ENCODE peak calls at places on chromosomes 4 and X, in eight cellular contexts. N, O, V, X, P, L, R and A are unnamed samples.

GRCh38 chrX:87578978-87579377 is 61.4 kb downstream of the KLHL4 start:
- DNase-seq in R (no peak), O (peak; percentile 24), V (no peak), N (no peak), P (no peak), X (peak; percentile 20), L (no peak), A (no peak)

GRCh38 chr4:159048166-159048886 is 54.6 kb upstream of the RAPGEF2 start:
- DNase-seq in L (peak; percentile 77), P (no peak), X (peak; percentile 89), N (peak; percentile 33), R (peak; percentile 56), O (peak; percentile 57), V (peak; percentile 86), A (peak; percentile 61)

GRCh38 chrX:120629667-120630537 is at the start of gene C1GALT1C1:
- DNase-seq in P (peak; percentile 97), R (peak; percentile 92), O (peak; percentile 96), X (peak; percentile 93), N (peak; percentile 92), L (peak; percentile 91), V (peak; percentile 88), A (peak; percentile 79)

GRCh38 chr4:128819082-128819742 is 9.7 kb downstream of the JADE1 start:
- DNase-seq in X (no peak), N (no peak), P (no peak), L (no peak), V (no peak), R (no peak), O (no peak), A (no peak)

GRCh38 chr4:84849051-84849640 is 117.3 kb downstream of the WDFY3 start:
- DNase-seq in O (no peak), L (no peak), R (no peak), N (no peak), P (no peak), X (no peak), V (no peak), A (no peak)

GRCh38 chr4:133493776-133494175 is 344.7 kb downstream of the PCDH10 start:
- DNase-seq in X (no peak), R (no peak), P (no peak), O (no peak), V (no peak), N (no peak), L (no peak), A (no peak)

GRCh38 chr4:20883677-20884076 is 183.4 kb downstream of the PACRGL start:
- DNase-seq in X (no peak), O (no peak), V (no peak), P (no peak), N (no peak), L (no peak), R (no peak), A (no peak)

GRCh38 chr4:119932277-119932676 is 134.4 kb downstream of the MAD2L1 start:
- DNase-seq in N (no peak), P (no peak), V (no peak), O (no peak), R (no peak), L (no peak), X (no peak), A (no peak)

GRCh38 chrX:79167437-79167836 is 22.9 kb downstream of the GPR174 start:
- DNase-seq in V (no peak), N (no peak), O (no peak), X (no peak), R (no peak), L (no peak), P (no peak), A (no peak)

GRCh38 chr4:20217521-20217920 is 34.2 kb upstream of the SLIT2 start:
- DNase-seq in O (no peak), N (no peak), X (no peak), V (no peak), P (no peak), R (no peak), L (no peak), A (no peak)

GRCh38 chrX:51144828-51145442 is 187.7 kb upstream of the NUDT10 start:
- DNase-seq in L (no peak), V (peak; percentile 25), R (no peak), O (peak; percentile 76), N (peak; percentile 71), X (peak; percentile 13), P (no peak), A (peak; percentile 5)

GRCh38 chr4:72301759-72302158 is 267.3 kb downstream of the ADAMTS3 start:
- DNase-seq in X (no peak), P (no peak), O (no peak), L (no peak), N (no peak), R (no peak), V (no peak), A (no peak)

GRCh38 chr4:72300126-72300525 is 268.3 kb downstream of the NPFFR2 start:
- DNase-seq in O (no peak), V (no peak), R (no peak), L (no peak), N (no peak), X (no peak), P (no peak), A (no peak)

GRCh38 chr4:72290737-72291136 is 258.9 kb downstream of the NPFFR2 start:
- DNase-seq in N (no peak), X (no peak), R (no peak), V (no peak), P (no peak), L (no peak), O (no peak), A (no peak)

GRCh38 chr4:72295966-72296557 is 264.3 kb downstream of the NPFFR2 start:
- DNase-seq in L (no peak), P (no peak), O (peak; percentile 75), N (peak; percentile 82), V (peak; percentile 25), X (peak; percentile 56), R (no peak), A (peak; percentile 31)
- TF ChIP-seq CTCF in L (no peak), P (no peak), O (peak; percentile 75), N (peak; percentile 65), V (peak; percentile 58), X (peak; percentile 34), R (peak; percentile 67), A (peak; percentile 77)

DNA sequence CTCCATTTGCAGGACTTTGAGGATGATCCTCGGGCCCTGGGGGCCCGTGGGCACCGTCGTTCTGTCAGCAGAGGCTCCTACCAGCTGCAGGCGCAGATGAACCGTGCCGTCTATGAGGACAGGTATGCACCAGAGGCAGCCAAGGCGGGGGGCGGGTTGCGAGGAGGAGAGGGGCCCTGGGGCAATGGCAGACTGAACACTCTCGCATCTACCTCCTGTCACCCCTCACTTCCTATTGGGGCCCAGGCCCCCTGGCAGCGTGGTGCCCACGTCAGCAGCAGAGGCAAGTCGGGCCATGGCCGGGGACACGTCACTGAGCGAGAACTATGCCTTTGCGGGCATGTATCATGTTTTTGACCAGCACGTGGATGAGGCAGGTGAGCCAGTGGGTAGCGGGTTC is 2.0 kb downstream of the WDR13 start:
- DNase-seq in V (no peak), L (no peak), O (no peak), P (peak; percentile 78), R (no peak), N (no peak), X (no peak), A (no peak)
- H3K27ac ChIP-seq in V (no peak overlapping the region), L (no peak overlapping the region), O (no peak overlapping the region), P (no peak overlapping the region), R (no peak overlapping the region), N (no peak overlapping the region), X (no peak overlapping the region), A (no peak overlapping the region)

GRCh38 chr4:9927317-9928007 is 93.8 kb downstream of the SLC2A9 start:
- DNase-seq in P (no peak), V (no peak), X (no peak), L (no peak), O (no peak), R (no peak), N (no peak), A (no peak)
- TF ChIP-seq CTCF in P (no peak), V (no peak), X (no peak), L (no peak), O (no peak), R (no peak), N (no peak), A (no peak)

DNA sequence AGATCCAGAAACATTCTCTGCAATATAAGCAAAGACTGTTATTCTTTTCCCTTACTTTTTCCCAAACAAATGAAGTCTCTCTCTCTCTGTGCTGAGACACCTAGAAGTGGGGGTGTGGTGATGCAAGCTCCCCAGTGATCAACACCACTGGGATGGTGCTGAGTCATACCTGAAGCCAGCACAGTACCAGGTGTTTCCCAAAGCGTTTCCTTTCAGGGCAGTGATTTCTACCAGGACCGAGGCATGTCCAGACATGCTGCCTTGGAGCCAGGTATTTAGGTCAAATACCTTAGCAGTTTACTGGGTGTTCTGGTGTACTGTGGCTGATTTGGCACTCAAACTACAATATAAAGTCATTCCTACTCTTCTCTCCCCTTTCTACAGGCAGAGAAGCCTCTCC is 726.5 kb downstream of the FAM133A start:
- DNase-seq in X (no peak), R (no peak), N (no peak), P (no peak), V (no peak), L (peak; percentile 27), O (no peak), A (peak; percentile 71)
- H3K27ac ChIP-seq in X (no peak overlapping the region), R (no peak overlapping the region), N (no peak overlapping the region), P (no peak overlapping the region), V (no peak overlapping the region), L (no peak overlapping the region), O (no peak overlapping the region), A (peak overlapping the region; percentile 73)

GRCh38 chrX:148942754-148943153 is 442.3 kb downstream of the AFF2 start:
- DNase-seq in P (no peak), N (no peak), O (no peak), L (no peak), X (no peak), V (no peak), R (no peak), A (no peak)

GRCh38 chrX:148947399-148948025 is 447.1 kb downstream of the AFF2 start:
- DNase-seq in L (no peak), O (no peak), P (no peak), X (no peak), N (no peak), V (no peak), R (no peak), A (no peak)
- TF ChIP-seq CTCF in L (no peak), O (peak; percentile 22), P (no peak), X (no peak), N (no peak), V (peak; percentile 28), R (no peak), A (no peak)